ENCODE peak calls at places on chromosomes 2 and 18, in four cellular contexts. A is AG08396; L is NCI-H187 treated with DMSO at 0.1 percent for 48 hours; C is stimulated activated CD4-positive, alpha-beta T cell treated with anti-CD3 and anti-CD28 coated beads, Interleukin-1b, Interleukin-23, amount 100 ng/mL, for 24 hours. F is an unnamed sample.

GRCh38 chr2:51881673-51882072 is 849.7 kb upstream of the NRXN1 start:
- DNase-seq in A (no peak), L (no peak), C (no peak), F (peak)

GRCh38 chr2:118246726-118247125 is 158.5 kb downstream of the INSIG2 start:
- DNase-seq in A (no peak), L (no peak), C (no peak), F (no peak)

GRCh38 chr2:70767094-70767698 is 804 bp downstream of the ADD2 start:
- DNase-seq in A (no peak), L (no peak), C (no peak), F (no peak)

GRCh38 chr2:99507964-99508818 is 18.4 kb upstream of the REV1 start:
- DNase-seq in A (no peak), L (peak), C (no peak), F (no peak)

GRCh38 chr2:239770240-239770639 is 254.9 kb downstream of the NDUFA10 start:
- DNase-seq in A (no peak), L (no peak), C (no peak), F (no peak)

GRCh38 chr2:209501579-209501978 is 77.7 kb downstream of the MAP2 start:
- DNase-seq in A (no peak), L (no peak), C (no peak), F (no peak)

GRCh38 chr2:144659731-144660275 is 139.9 kb upstream of the ZEB2 start:
- DNase-seq in A (no peak), L (no peak), C (peak), F (no peak)

GRCh38 chr18:59993560-59993959 is 93.8 kb downstream of the PMAIP1 start:
- DNase-seq in A (no peak), L (no peak), C (no peak), F (peak)

GRCh38 chr2:158505448-158505934 is 48.7 kb downstream of the PKP4 start:
- DNase-seq in A (no peak), L (no peak), C (no peak), F (no peak)

GRCh38 chr2:47307066-47307465 is 95.9 kb upstream of the MSH2 start:
- DNase-seq in A (peak), L (no peak), C (no peak), F (no peak)

GRCh38 chr2:236393101-236393500 is 128.9 kb upstream of the ASB18 start:
- DNase-seq in A (no peak), L (no peak), C (no peak), F (no peak)

GRCh38 chr2:75021672-75022071 is 63.2 kb downstream of the POLE4 start:
- DNase-seq in A (peak), L (no peak), C (no peak), F (peak)

GRCh38 chr2:35251156-35251555 is 1104.4 kb upstream of the CRIM1 start:
- DNase-seq in A (no peak), L (no peak), C (no peak), F (no peak)

GRCh38 chr2:10020001-10020400 is 23.3 kb upstream of the KLF11 start:
- DNase-seq in A (no peak), L (no peak), C (no peak), F (no peak)

GRCh38 chr2:84781942-84782716 is 98.8 kb downstream of the TRABD2A start:
- DNase-seq in A (peak), L (no peak), C (peak), F (no peak)

GRCh38 chr18:23207191-23207955 is 72.1 kb downstream of the CABLES1 start:
- DNase-seq in A (no peak), L (no peak), C (no peak), F (no peak)

GRCh38 chr2:28649481-28650260 is 102.0 kb upstream of the PPP1CB start:
- DNase-seq in A (no peak), L (no peak), C (peak), F (peak)

GRCh38 chr18:60861575-60861974 is 471.7 kb upstream of the CDH20 start:
- DNase-seq in A (no peak), L (no peak), C (no peak), F (no peak)

GRCh38 chr2:5915926-5916325 is 223.7 kb downstream of the SOX11 start:
- DNase-seq in A (no peak), L (no peak), C (no peak), F (peak)

GRCh38 chr2:39164089-39164488 is 43.2 kb upstream of the SOS1 start:
- DNase-seq in A (no peak), L (no peak), C (no peak), F (no peak)

GRCh38 chr18:10047237-10047636 is 133.4 kb downstream of the VAPA start:
- DNase-seq in A (peak), L (no peak), C (no peak), F (peak)

GRCh38 chr2:215028231-215028630 is 110.2 kb downstream of the ABCA12 start:
- DNase-seq in A (peak), L (no peak), C (no peak), F (no peak)

GRCh38 chr2:17146358-17146757 is 371.9 kb downstream of the RAD51AP2 start:
- DNase-seq in A (no peak), L (no peak), C (no peak), F (no peak)

GRCh38 chr18:50356036-50356945 is 18.6 kb upstream of the SKA1 start:
- DNase-seq in A (no peak), L (no peak), C (no peak), F (no peak)

GRCh38 chr18:34796013-34796657 is 86.0 kb downstream of the DTNA start:
- DNase-seq in A (no peak), L (no peak), C (no peak), F (no peak)

GRCh38 chr2:37587817-37588216 is 83.6 kb downstream of the CDC42EP3 start:
- DNase-seq in A (no peak), L (no peak), C (no peak), F (no peak)

GRCh38 chr2:230909841-230910545 is 15.0 kb downstream of the GPR55 start:
- DNase-seq in A (no peak), L (no peak), C (no peak), F (no peak)

GRCh38 chr2:113602869-113603466 is 24.1 kb upstream of the RABL2A start:
- DNase-seq in A (no peak), L (no peak), C (no peak), F (no peak)

GRCh38 chr18:34659579-34660517 is 50.2 kb upstream of the DTNA start:
- DNase-seq in A (peak), L (no peak), C (no peak), F (peak)

GRCh38 chr2:187617120-187617519 is 62.9 kb upstream of the TFPI start:
- DNase-seq in A (no peak), L (no peak), C (no peak), F (no peak)

GRCh38 chr2:19848952-19849351 is 52.8 kb downstream of the TTC32 start:
- DNase-seq in A (no peak), L (no peak), C (no peak), F (no peak)

GRCh38 chr18:9221661-9222060 is 85.1 kb downstream of the ANKRD12 start:
- DNase-seq in A (no peak), L (no peak), C (no peak), F (no peak)

GRCh38 chr2:228066416-228066815 is 115.1 kb downstream of the SPHKAP start:
- DNase-seq in A (no peak), L (no peak), C (no peak), F (no peak)

GRCh38 chr2:110755494-110756078 is 23.2 kb downstream of the ACOXL start:
- DNase-seq in A (no peak), L (no peak), C (no peak), F (no peak)